ENCODE peak calls at places on chromosome 3, in eight cellular contexts. F, D, X, C, M, E, Y and U are unnamed samples.

GRCh38 chr3:55554621-55555020 is 67.5 kb upstream of the WNT5A start:
- DNase-seq in F (no peak), D (no peak), X (no peak), C (no peak), M (no peak), E (no peak), Y (no peak), U (no peak)

GRCh38 chr3:122975163-122975923 is 52.2 kb downstream of the SEMA5B start:
- DNase-seq in F (no peak), D (no peak), X (no peak), C (peak), M (peak), E (peak), Y (peak), U (peak)

GRCh38 chr3:72797773-72798543 is 50.3 kb downstream of the SHQ1 start:
- DNase-seq in F (no peak), D (no peak), X (no peak), C (peak), M (no peak), E (no peak), Y (no peak), U (no peak)

GRCh38 chr3:71724584-71725278 is 471 bp downstream of the EIF4E3 start:
- DNase-seq in F (no peak), D (no peak), X (peak), C (no peak), M (peak), E (peak), Y (no peak), U (peak)

GRCh38 chr3:131688370-131688769 is 185.6 kb upstream of the MRPL3 start:
- DNase-seq in F (no peak), D (no peak), X (no peak), C (no peak), M (no peak), E (no peak), Y (no peak), U (peak)

GRCh38 chr3:158569717-158570244 is 1.2 kb upstream of the MLF1 start:
- DNase-seq in F (no peak), D (no peak), X (no peak), C (no peak), M (no peak), E (no peak), Y (no peak), U (no peak)

GRCh38 chr3:109806929-109807328 is 469.6 kb upstream of the DPPA4 start:
- DNase-seq in F (no peak), D (no peak), X (no peak), C (peak), M (no peak), E (no peak), Y (peak), U (no peak)

GRCh38 chr3:74469151-74469550 is 145.3 kb downstream of the CNTN3 start:
- DNase-seq in F (no peak), D (no peak), X (no peak), C (no peak), M (no peak), E (no peak), Y (no peak), U (no peak)

GRCh38 chr3:126510323-126510910 is 7.2 kb downstream of the UROC1 start:
- DNase-seq in F (no peak), D (no peak), X (no peak), C (no peak), M (no peak), E (no peak), Y (no peak), U (no peak)

GRCh38 chr3:23489338-23490158 is 286.4 kb downstream of the UBE2E2 start:
- DNase-seq in F (no peak), D (no peak), X (no peak), C (no peak), M (no peak), E (no peak), Y (peak), U (no peak)

GRCh38 chr3:53114412-53115074 is 15.7 kb downstream of the RFT1 start:
- DNase-seq in F (no peak), D (no peak), X (no peak), C (peak), M (no peak), E (no peak), Y (peak), U (no peak)

GRCh38 chr3:98026425-98027083 is 8.6 kb downstream of the GABRR3 start:
- DNase-seq in F (no peak), D (no peak), X (no peak), C (no peak), M (no peak), E (no peak), Y (no peak), U (no peak)

GRCh38 chr3:95721938-95722337 is 1092.5 kb upstream of the EPHA6 start:
- DNase-seq in F (no peak), D (no peak), X (no peak), C (peak), M (no peak), E (no peak), Y (peak), U (peak)

GRCh38 chr3:27094721-27095120 is 274.5 kb downstream of the NEK10 start:
- DNase-seq in F (no peak), D (no peak), X (no peak), C (no peak), M (no peak), E (no peak), Y (no peak), U (no peak)

GRCh38 chr3:181700168-181701087 is 11.3 kb upstream of the SOX2 start:
- DNase-seq in F (peak), D (peak), X (peak), C (peak), M (no peak), E (peak), Y (peak), U (peak)

GRCh38 chr3:69738859-69739203 is 433 bp upstream of the MITF start:
- DNase-seq in F (no peak), D (no peak), X (no peak), C (no peak), M (no peak), E (no peak), Y (no peak), U (no peak)

GRCh38 chr3:100316656-100317069 is 17.9 kb upstream of the NIT2 start:
- DNase-seq in F (peak), D (no peak), X (no peak), C (peak), M (no peak), E (peak), Y (peak), U (peak)

GRCh38 chr3:96966181-96966929 is 152.0 kb downstream of the EPHA6 start:
- DNase-seq in F (no peak), D (no peak), X (no peak), C (no peak), M (no peak), E (no peak), Y (no peak), U (no peak)

GRCh38 chr3:180059351-180059750 is 22.6 kb upstream of the PEX5L start:
- DNase-seq in F (no peak), D (no peak), X (no peak), C (no peak), M (no peak), E (no peak), Y (peak), U (no peak)